ENCODE peak calls at places on chromosomes 7 and 10, in four cellular contexts. A is small intestine; C is PC-3; I is CD8-positive, alpha-beta memory T cell. M is an unnamed sample.
A peak's percentile ranks its signal among the peaks of the same experiment; 100 is the strongest.

GRCh38 chr7:139726485-139726869 is 51.3 kb downstream of the HIPK2 start:
- DNase-seq in A (no peak), C (no peak), I (no peak), M (no peak)

GRCh38 chr10:27513451-27514191 is 9.5 kb downstream of the RAB18 start:
- DNase-seq in A (no peak), C (peak; percentile 77), I (no peak), M (no peak)

GRCh38 chr7:4774804-4775280 is 581 bp upstream of the AP5Z1 start:
- DNase-seq in A (no peak), C (peak; percentile 52), I (no peak), M (no peak)

GRCh38 chr10:113960617-113961260 is 82.9 kb upstream of the ADRB1 start:
- DNase-seq in A (peak; percentile 96), C (peak; percentile 2), I (peak; percentile 77), M (no peak)

GRCh38 chr7:140230517-140230861 is 53.7 kb upstream of the KDM7A start:
- DNase-seq in A (peak; percentile 77), C (no peak), I (peak; percentile 87), M (no peak)

GRCh38 chr10:133062635-133063034 is 25.1 kb upstream of the ADGRA1 start:
- DNase-seq in A (no peak), C (no peak), I (no peak), M (no peak)

GRCh38 chr7:79268730-79269129 is 184.7 kb downstream of the MAGI2 start:
- DNase-seq in A (no peak), C (no peak), I (no peak), M (no peak)

GRCh38 chr10:126337241-126337640 is 51.0 kb downstream of the ADAM12 start:
- DNase-seq in A (peak; percentile 6), C (no peak), I (no peak), M (no peak)

GRCh38 chr7:23026164-23026563 is 12.2 kb upstream of the HYCC1 start:
- DNase-seq in A (no peak), C (no peak), I (no peak), M (no peak)

GRCh38 chr7:44377681-44378421 is 52.5 kb upstream of the CAMK2B start:
- DNase-seq in A (no peak), C (no peak), I (no peak), M (peak; percentile 68)

GRCh38 chr10:11146402-11147171 is 128.9 kb downstream of the CELF2 start:
- DNase-seq in A (no peak), C (no peak), I (no peak), M (no peak)

GRCh38 chr7:12951397-12951801 is 264.0 kb downstream of the ARL4A start:
- DNase-seq in A (peak; percentile 39), C (peak; percentile 82), I (no peak), M (no peak)

GRCh38 chr10:33616921-33617320 is 282.5 kb upstream of the NRP1 start:
- DNase-seq in A (no peak), C (no peak), I (no peak), M (no peak)

GRCh38 chr7:30247546-30248386 is 36.6 kb upstream of the ZNRF2 start:
- DNase-seq in A (no peak), C (no peak), I (no peak), M (no peak)

GRCh38 chr10:77637474-77637985 is at the start of gene KCNMA1:
- DNase-seq in A (no peak), C (peak; percentile 79), I (no peak), M (no peak)
- H3K27ac ChIP-seq in A (peak within 1 kb of the TSS; percentile 17), C (peak within 1 kb of the TSS; percentile 1), I (no peak within 1 kb of the TSS), M (no peak within 1 kb of the TSS)

GRCh38 chr10:110395350-110396283 is 90.9 kb upstream of the SMNDC1 start:
- DNase-seq in A (peak; percentile 99), C (peak; percentile 76), I (no peak), M (peak; percentile 91)
- H3K27ac ChIP-seq in A (peak overlapping the region; percentile 82), C (peak overlapping the region; percentile 98), I (no peak overlapping the region), M (peak overlapping the region; percentile 69)

DNA sequence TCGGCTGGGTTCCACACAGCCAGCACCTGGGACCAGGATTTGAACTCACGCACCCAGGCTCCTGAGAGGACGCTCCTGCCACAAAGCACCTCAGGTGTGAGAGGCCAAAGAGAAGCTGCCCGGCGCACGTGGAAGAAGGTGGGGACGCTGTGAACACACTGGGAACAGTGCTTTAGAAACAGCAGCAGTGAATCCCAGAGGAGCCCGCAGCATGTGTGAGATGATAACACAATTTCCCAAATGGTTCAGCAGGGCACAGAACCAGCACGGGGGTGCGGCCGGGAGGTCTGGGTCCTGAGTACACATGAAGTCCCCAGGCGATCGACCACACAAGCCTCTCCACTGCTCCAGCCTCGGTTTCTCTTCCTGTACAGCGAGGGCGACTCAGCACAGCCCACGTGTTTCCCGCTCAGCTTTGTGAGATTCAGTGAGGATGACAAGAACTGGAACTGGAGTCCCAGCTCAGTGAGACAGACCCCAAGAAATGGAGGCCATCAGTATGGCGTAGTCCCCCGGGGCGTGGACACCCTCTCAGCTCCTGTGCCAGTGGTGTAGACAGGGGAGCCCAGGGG is 188.3 kb downstream of the MAD1L1 start:
- DNase-seq in A (no peak), C (no peak), I (peak; percentile 43), M (no peak)
- H3K27ac ChIP-seq in A (no peak overlapping the region), C (no peak overlapping the region), I (no peak overlapping the region), M (no peak overlapping the region)

GRCh38 chr10:3401491-3401938 is 228.9 kb upstream of the PITRM1 start:
- DNase-seq in A (no peak), C (peak; percentile 63), I (no peak), M (no peak)

GRCh38 chr10:3398825-3399646 is 226.5 kb upstream of the PITRM1 start:
- DNase-seq in A (no peak), C (peak; percentile 70), I (no peak), M (no peak)

GRCh38 chr10:3397846-3398245 is 225.3 kb upstream of the PITRM1 start:
- DNase-seq in A (no peak), C (no peak), I (no peak), M (no peak)

GRCh38 chr10:3400368-3400767 is 227.8 kb upstream of the PITRM1 start:
- DNase-seq in A (no peak), C (no peak), I (no peak), M (no peak)

DNA sequence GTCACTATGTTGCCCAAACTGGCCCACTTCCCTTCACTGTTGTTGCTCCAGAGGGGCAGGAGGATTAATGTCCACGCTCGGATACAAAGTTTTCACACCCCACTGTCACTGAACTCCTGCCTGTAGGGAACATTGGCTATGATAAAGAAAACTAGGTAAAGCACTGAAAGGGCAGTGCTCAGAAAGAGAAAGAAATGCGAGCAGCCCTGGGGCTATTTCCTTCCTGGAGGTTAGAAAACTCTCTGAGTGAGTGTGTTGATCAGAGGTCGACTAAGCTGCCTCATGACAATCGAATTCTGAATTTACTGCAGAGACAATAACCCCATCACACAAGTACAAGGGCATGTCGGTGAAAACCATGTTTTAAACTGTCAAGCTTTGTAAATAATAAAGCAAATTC is 227.2 kb upstream of the PITRM1 start:
- DNase-seq in A (no peak), C (peak; percentile 29), I (no peak), M (no peak)
- H3K27ac ChIP-seq in A (peak overlapping the region; percentile 11), C (peak overlapping the region; percentile 20), I (no peak overlapping the region), M (no peak overlapping the region)

GRCh38 chr10:117366741-117367140 is 8.5 kb downstream of the PDZD8 start:
- DNase-seq in A (peak; percentile 79), C (peak; percentile 66), I (no peak), M (no peak)
- H3K27ac ChIP-seq in A (peak overlapping the region; percentile 90), C (peak overlapping the region; percentile 85), I (no peak overlapping the region), M (no peak overlapping the region)

GRCh38 chr7:108252177-108252576 is 122.0 kb upstream of the LAMB4 start:
- DNase-seq in A (no peak), C (no peak), I (no peak), M (no peak)

GRCh38 chr7:108249458-108249857 is 119.3 kb upstream of the LAMB4 start:
- DNase-seq in A (no peak), C (no peak), I (no peak), M (no peak)

GRCh38 chr7:108254259-108254658 is 124.1 kb upstream of the LAMB4 start:
- DNase-seq in A (no peak), C (no peak), I (no peak), M (no peak)

GRCh38 chr7:108251700-108252099 is 121.5 kb upstream of the LAMB4 start:
- DNase-seq in A (no peak), C (no peak), I (no peak), M (no peak)

GRCh38 chr7:108253275-108254044 is 123.3 kb upstream of the LAMB4 start:
- DNase-seq in A (no peak), C (peak; percentile 38), I (no peak), M (no peak)
- H3K27ac ChIP-seq in A (no peak overlapping the region), C (no peak overlapping the region), I (no peak overlapping the region), M (no peak overlapping the region)

DNA sequence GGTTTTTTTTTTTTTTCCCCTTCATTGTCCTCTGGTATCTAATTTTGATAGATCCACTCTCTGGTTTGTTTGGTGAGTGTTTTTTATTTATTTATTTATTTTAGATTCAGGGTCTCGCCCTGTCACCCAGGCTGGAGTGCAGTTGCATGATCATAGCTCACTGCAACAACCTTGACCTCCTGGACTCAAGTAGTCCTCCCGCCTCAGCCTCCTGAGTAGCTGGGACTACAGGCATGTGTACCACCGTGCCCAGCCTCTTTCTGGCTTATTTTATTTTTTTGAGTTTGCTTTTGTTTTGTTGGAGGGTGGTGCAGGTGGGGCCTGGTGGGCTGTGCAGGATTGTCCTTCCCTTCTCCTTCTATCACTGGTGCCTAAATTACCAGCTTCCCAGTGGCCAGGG is 187.2 kb upstream of the SH2B2 start:
- DNase-seq in A (no peak), C (no peak), I (no peak), M (no peak)
- H3K27ac ChIP-seq in A (no peak overlapping the region), C (peak overlapping the region; percentile 84), I (no peak overlapping the region), M (no peak overlapping the region)

DNA sequence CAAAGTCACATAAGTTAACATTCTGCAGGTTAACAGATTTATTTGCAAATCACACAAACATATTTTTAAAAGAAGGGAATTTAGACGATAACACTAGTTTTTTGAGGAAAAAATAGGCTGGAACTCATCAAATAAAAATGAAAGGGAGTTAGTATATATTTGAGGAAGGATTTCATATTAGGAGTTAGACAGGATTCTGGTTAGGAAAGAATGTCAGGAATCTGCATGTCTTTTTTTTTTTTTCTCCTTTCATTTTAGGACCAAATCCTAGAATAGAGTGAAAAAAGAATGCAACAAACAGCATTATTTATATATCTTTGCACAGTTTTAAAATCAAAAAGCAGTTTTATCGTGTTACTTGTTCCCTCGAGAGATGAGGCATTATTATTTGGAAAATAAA is 8.9 kb upstream of the TRDMT1 start:
- DNase-seq in A (no peak), C (no peak), I (no peak), M (no peak)
- H3K27ac ChIP-seq in A (no peak overlapping the region), C (no peak overlapping the region), I (no peak overlapping the region), M (no peak overlapping the region)

GRCh38 chr7:155709453-155709852 is 65.0 kb downstream of the RBM33 start:
- DNase-seq in A (no peak), C (no peak), I (no peak), M (no peak)

GRCh38 chr7:155701972-155702544 is 57.6 kb downstream of the RBM33 start:
- DNase-seq in A (no peak), C (no peak), I (no peak), M (no peak)

GRCh38 chr7:155702616-155703015 is 58.2 kb downstream of the RBM33 start:
- DNase-seq in A (peak; percentile 46), C (peak; percentile 82), I (no peak), M (no peak)

GRCh38 chr7:155706376-155706775 is 61.9 kb downstream of the RBM33 start:
- DNase-seq in A (no peak), C (no peak), I (no peak), M (no peak)

GRCh38 chr7:155705656-155706360 is 61.3 kb downstream of the RBM33 start:
- DNase-seq in A (no peak), C (no peak), I (no peak), M (no peak)
- H3K27ac ChIP-seq in A (no peak overlapping the region), C (no peak overlapping the region), I (no peak overlapping the region), M (no peak overlapping the region)